ENCODE peak calls at places on chromosomes 12 and 14, in five cellular contexts. M is effector memory CD4-positive, alpha-beta T cell; F is NT2/D1; C is CD8-positive, alpha-beta memory T cell; N is WERI-Rb-1. G is an unnamed sample. For H3K36me3 and H3K27me3, the result is how much of the 10 kb centered on the place peaks cover.

GRCh38 chr14:52089208-52089607 is 20.3 kb upstream of the NID2 start:
- DNase-seq in M (no peak), F (no peak), C (no peak), N (no peak), G (no peak)

GRCh38 chr12:30792085-30792484 is 37.3 kb upstream of the CAPRIN2 start:
- DNase-seq in M (no peak), F (no peak), C (no peak), N (no peak), G (no peak)

GRCh38 chr14:32166029-32166428 is 35.8 kb upstream of the RNU6-7 start:
- DNase-seq in M (no peak), F (no peak), C (no peak), N (no peak), G (no peak)

GRCh38 chr12:21528953-21529352 is 2.9 kb downstream of the SPX start:
- DNase-seq in M (no peak), F (no peak), C (no peak), N (no peak), G (no peak)

GRCh38 chr12:57864811-57865751 is 18.6 kb upstream of the CTDSP2 start:
- DNase-seq in M (no peak), F (no peak), C (peak), N (no peak), G (peak)

GRCh38 chr12:49413796-49414195 is 46.5 kb downstream of the SPATS2 start:
- DNase-seq in M (no peak), F (no peak), C (no peak), N (no peak), G (no peak)

GRCh38 chr14:97442363-97442762 is 645.2 kb downstream of the VRK1 start:
- DNase-seq in M (no peak), F (no peak), C (no peak), N (no peak), G (no peak)

GRCh38 chr14:39038542-39038941 is 64.5 kb downstream of the SEC23A start:
- DNase-seq in M (no peak), F (no peak), C (no peak), N (no peak), G (no peak)

GRCh38 chr12:47825239-47825639 is 5.5 kb upstream of the HDAC7 start:
- DNase-seq in M (no peak), F (no peak), C (no peak), N (no peak), G (peak)

GRCh38 chr12:94807951-94808350 is 157.6 kb upstream of the TMCC3 start:
- DNase-seq in M (no peak), F (no peak), C (no peak), N (no peak), G (no peak)

GRCh38 chr12:70486588-70486987 is 120.5 kb downstream of the KCNMB4 start:
- DNase-seq in M (no peak), F (no peak), C (no peak), N (no peak), G (no peak)

GRCh38 chr12:18747960-18748359 is 10.0 kb downstream of the CAPZA3 start:
- DNase-seq in M (no peak), F (peak), C (no peak), N (no peak), G (no peak)

GRCh38 chr12:49059385-49060232 is 985 bp downstream of the KMT2D start:
- DNase-seq in M (no peak), F (no peak), C (no peak), N (peak), G (peak)

GRCh38 chr12:123131879-123132402 is 18.9 kb downstream of the PITPNM2 start:
- DNase-seq in M (no peak), F (no peak), C (no peak), N (no peak), G (no peak)

GRCh38 chr14:68106917-68107316 is 287.3 kb downstream of the RAD51B start:
- DNase-seq in M (no peak), F (no peak), C (no peak), N (no peak), G (no peak)

GRCh38 chr12:133233993-133234564 is 1.6 kb downstream of the ANHX start:
- DNase-seq in M (no peak), F (no peak), C (no peak), N (no peak), G (peak)

GRCh38 chr14:55323910-55324309 is 52.7 kb downstream of the FBXO34 start:
- DNase-seq in M (no peak), F (no peak), C (no peak), N (no peak), G (no peak)

GRCh38 chr12:94198872-94199271 is 50.5 kb downstream of the PLXNC1 start:
- DNase-seq in M (no peak), F (no peak), C (no peak), N (no peak), G (peak)

GRCh38 chr12:130562711-130563110 is 153.4 kb downstream of the RIMBP2 start:
- DNase-seq in M (no peak), F (no peak), C (no peak), N (no peak), G (no peak)

GRCh38 chr12:58860788-58861240 is 59.5 kb downstream of the LRIG3 start:
- DNase-seq in M (no peak), F (no peak), C (no peak), N (no peak), G (no peak)

GRCh38 chr12:122336015-122336946 is 70.0 kb upstream of the VPS33A start:
- DNase-seq in M (no peak), F (peak), C (peak), N (peak), G (peak)

GRCh38 chr12:95206916-95207315 is 10.4 kb downstream of the FGD6 start:
- DNase-seq in M (no peak), F (no peak), C (no peak), N (no peak), G (no peak)

GRCh38 chr14:54572316-54572715 is 5.4 kb downstream of the SAMD4A start:
- DNase-seq in M (no peak), F (peak), C (no peak), N (peak), G (peak)

GRCh38 chr12:66288121-66288520 is 14.2 kb upstream of the HELB start:
- DNase-seq in M (peak), F (no peak), C (peak), N (no peak), G (no peak)

GRCh38 chr12:26633591-26634210 is 199.3 kb downstream of the ITPR2 start:
- DNase-seq in M (no peak), F (no peak), C (no peak), N (no peak), G (no peak)

GRCh38 chr12:93778306-93778705 is 101.1 kb downstream of the CRADD start:
- DNase-seq in M (no peak), F (no peak), C (no peak), N (no peak), G (no peak)

GRCh38 chr12:25069221-25069620 is 120.3 kb upstream of the BCAT1 start:
- DNase-seq in M (no peak), F (no peak), C (no peak), N (no peak), G (no peak)

GRCh38 chr14:95993768-95994592 is 45.2 kb upstream of the C14orf132 start:
- DNase-seq in M (no peak), F (peak), C (no peak), N (peak), G (peak)

GRCh38 chr14:103115845-103116572 is 7.3 kb upstream of the TNFAIP2 start:
- DNase-seq in M (no peak), F (no peak), C (no peak), N (no peak), G (no peak)

GRCh38 chr12:94078138-94078723 is 70.1 kb upstream of the PLXNC1 start:
- DNase-seq in M (no peak), F (no peak), C (no peak), N (no peak), G (no peak)

GRCh38 chr12:132766380-132767085 is 4.9 kb upstream of the ANKLE2 start:
- DNase-seq in M (no peak), F (no peak), C (no peak), N (peak), G (peak)

GRCh38 chr12:19288603-19289244 is 150.6 kb upstream of the AEBP2 start:
- DNase-seq in M (no peak), F (peak), C (no peak), N (no peak), G (peak)

GRCh38 chr12:32558941-32559340 is 120.2 kb upstream of the DNM1L start:
- DNase-seq in M (no peak), F (no peak), C (no peak), N (no peak), G (no peak)
- H3K4me3 ChIP-seq in M (no peak), F (no peak), C (no peak), N (no peak), G (no peak)

DNA sequence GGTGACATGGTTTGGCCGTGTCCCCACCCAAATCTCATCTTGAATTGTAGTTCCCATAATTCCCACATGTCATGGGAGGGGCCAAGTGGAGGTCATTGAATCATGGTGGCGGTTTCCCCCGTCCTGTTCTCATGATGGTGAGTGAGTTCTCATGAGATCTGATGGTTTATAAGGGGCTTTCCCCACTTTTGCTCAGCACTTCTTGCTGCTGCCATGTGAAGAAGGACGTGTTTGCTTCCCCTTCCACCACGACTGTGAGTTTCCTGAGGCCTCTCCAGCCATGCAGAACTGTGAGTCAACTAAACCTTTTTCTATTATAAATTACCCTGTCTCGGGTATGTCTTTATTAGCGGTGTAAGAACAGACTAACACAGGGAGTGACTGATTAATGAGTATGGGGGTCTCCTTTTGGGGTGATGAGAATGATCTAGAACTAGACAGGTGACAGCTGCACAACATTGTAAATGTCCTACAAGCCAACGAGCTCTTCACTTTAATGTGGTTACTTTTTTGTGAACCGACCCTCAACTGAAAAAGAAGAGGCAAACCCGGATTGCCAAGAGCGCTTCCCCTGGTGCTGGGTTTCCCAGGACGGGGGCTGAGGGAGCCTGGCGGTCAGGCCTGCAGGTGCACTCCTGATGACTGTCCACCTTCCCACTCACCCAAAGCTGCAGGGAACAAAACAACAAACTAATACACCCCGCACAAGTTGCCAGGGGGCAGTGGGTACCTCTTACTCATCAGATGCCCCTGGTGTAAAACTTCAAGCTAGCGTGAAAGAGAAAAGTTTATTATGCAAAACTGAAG is 90.1 kb downstream of the NCOR2 start:
- DNase-seq in M (no peak), F (no peak), C (no peak), N (no peak), G (no peak)
- H3K36me3 ChIP-seq in M (under half), F (half or more), C (under half), N (half or more), G (under half)

DNA sequence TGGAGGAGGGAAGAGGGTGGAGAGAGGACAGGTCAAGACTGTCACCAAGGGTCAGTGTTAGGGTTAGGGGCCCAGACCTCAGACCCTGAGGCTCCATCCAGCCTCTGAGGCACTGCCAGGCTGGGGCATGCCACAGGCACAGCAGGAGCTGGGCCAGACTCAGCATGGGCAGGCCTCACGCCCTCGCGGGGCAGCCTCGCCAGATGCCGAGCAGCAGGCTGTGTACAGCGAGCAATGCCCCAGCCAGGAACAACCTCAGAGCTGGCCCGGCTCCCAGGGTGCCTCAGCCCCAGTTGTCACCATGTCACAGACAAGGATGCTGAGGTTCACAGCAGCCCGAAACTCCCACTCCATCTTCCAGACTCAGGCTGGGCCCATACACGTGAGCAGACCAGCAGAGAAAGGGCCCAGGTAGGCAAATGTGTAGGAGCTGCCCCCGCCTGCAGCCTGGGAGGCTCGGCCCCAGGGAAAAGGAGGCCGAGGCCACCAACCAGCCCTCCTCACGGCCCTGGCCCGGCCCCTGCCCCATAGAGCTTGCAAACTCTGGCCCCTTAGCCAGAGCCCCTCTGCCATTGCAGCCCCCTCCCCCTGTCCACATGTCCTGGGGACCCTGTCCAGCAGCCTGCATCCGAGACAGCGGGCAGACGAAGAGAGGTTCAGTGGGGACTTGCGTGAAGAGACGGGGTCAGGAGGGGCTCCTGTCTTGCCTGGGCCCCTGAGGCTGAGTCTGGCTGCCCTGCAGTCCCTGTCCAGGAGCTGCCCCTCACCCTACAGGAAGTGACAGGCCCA is 7.5 kb downstream of the C14orf180 start:
- DNase-seq in M (no peak), F (no peak), C (no peak), N (no peak), G (no peak)
- H3K27me3 ChIP-seq in M (under half), F (under half), C (under half), N (under half), G (under half)

DNA sequence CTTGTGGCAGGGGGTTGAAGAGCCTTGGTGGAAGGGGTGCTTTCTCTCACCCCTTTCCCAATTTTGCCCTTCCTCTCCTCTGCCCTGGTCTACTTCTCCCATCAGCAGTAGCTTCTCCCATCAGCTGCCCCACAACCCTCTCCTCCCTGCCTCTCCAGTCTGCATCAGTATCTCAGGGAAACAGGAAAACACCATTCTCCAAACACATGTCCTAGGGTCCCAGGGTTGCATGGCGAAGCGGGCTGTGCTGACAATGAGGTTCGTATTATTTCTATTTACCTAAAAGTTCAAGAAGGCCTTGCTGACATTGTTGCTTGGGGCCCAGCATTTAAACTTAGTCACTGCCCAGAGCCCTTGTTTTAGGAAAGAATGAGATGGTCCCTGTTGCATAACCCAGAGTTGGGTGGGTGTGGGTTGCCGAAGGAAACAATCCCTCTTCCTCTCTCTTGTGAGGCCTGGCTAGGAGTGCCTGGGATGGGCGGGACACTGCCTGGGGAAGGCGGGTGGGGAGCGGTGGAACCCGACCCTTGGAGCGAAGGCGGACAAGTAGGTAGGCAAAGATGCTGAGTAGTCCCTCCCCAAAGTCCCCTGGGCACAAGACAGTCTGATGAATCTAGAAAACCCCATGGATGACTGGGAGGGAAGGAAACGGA is 1.3 kb upstream of the IGFBP6 start:
- DNase-seq in M (no peak), F (no peak), C (no peak), N (no peak), G (peak)
- H3K4me3 ChIP-seq in M (no peak), F (peak), C (no peak), N (no peak), G (peak)

G was measured in H7.